ENCODE peak calls at places on chromosome 16, in four cellular contexts. R, E, Q and Z are unnamed samples.

GRCh38 chr16:77414752-77415231 is 20.0 kb downstream of the ADAMTS18 start:
- DNase-seq in E (no peak), Q (no peak), R (peak; percentile 87), Z (peak; percentile 31)

GRCh38 chr16:67562526-67562917 is at the start of gene CTCF:
- DNase-seq in R (peak; percentile 81), Q (no peak), E (peak; percentile 84), Z (no peak)

GRCh38 chr16:83926726-83927397 is 26.2 kb upstream of the OSGIN1 start:
- DNase-seq in R (peak; percentile 82), E (peak; percentile 63), Q (peak; percentile 3), Z (no peak)

GRCh38 chr16:74521691-74522090 is 85.2 kb downstream of the GLG1 start:
- DNase-seq in R (peak; percentile 74), E (no peak), Q (no peak), Z (peak; percentile 8)

GRCh38 chr16:53346-54236 is at the start of the genes POLR3K and SNRNP25:
- DNase-seq in E (peak; percentile 100), Q (peak; percentile 91), R (peak; percentile 98), Z (peak; percentile 94)

GRCh38 chr16:49556252-49557069 is 182.9 kb downstream of the C16orf78 start:
- DNase-seq in E (no peak), Q (no peak), R (peak; percentile 63), Z (peak; percentile 20)

GRCh38 chr16:79066621-79067020 is 533.9 kb downstream of the MAF start:
- DNase-seq in R (no peak), E (no peak), Q (no peak), Z (no peak)

GRCh38 chr16:74936902-74937560 is 47.9 kb downstream of the WDR59 start:
- DNase-seq in R (peak; percentile 96), E (no peak), Q (peak; percentile 69), Z (peak; percentile 78)

GRCh38 chr16:85612801-85613608 is at the start of gene GSE1:
- DNase-seq in Q (no peak), R (peak; percentile 68), E (peak; percentile 93), Z (no peak)

GRCh38 chr16:30561212-30561816 is 3.1 kb upstream of the ZNF764 start:
- DNase-seq in R (peak; percentile 18), Q (no peak), E (no peak), Z (no peak)

GRCh38 chr16:76669288-76669687 is 392.1 kb downstream of the CNTNAP4 start:
- DNase-seq in R (no peak), Q (no peak), E (no peak), Z (no peak)

GRCh38 chr16:64339052-64339770 is 782.7 kb downstream of the CDH11 start:
- DNase-seq in R (peak; percentile 87), Q (peak; percentile 65), E (no peak), Z (peak; percentile 45)

GRCh38 chr16:23976091-23977001 is 140.6 kb downstream of the PRKCB start:
- DNase-seq in E (no peak), Q (no peak), R (no peak), Z (no peak)

GRCh38 chr16:8867483-8868271 is 1.1 kb downstream of the CARHSP1 start:
- DNase-seq in Q (no peak), E (peak; percentile 52), R (no peak), Z (no peak)

GRCh38 chr16:19824216-19824615 is 60.4 kb downstream of the GPRC5B start:
- DNase-seq in E (no peak), Q (no peak), R (no peak), Z (no peak)

GRCh38 chr16:62602790-62603189 is 566.6 kb upstream of the CDH8 start:
- DNase-seq in E (no peak), Q (no peak), R (no peak), Z (no peak)

GRCh38 chr16:21302454-21302853 is 24.4 kb upstream of the CRYM start:
- DNase-seq in E (no peak), Q (no peak), R (peak; percentile 43), Z (no peak)

GRCh38 chr16:86740817-86741799 is 162.8 kb downstream of the FOXL1 start:
- DNase-seq in R (peak; percentile 96), Q (no peak), E (peak; percentile 72), Z (peak; percentile 64)

GRCh38 chr16:79994413-79994812 is 393.9 kb upstream of the MAF start:
- DNase-seq in E (no peak), Q (no peak), R (no peak), Z (no peak)

GRCh38 chr16:13953501-13953900 is 33.5 kb downstream of the ERCC4 start:
- DNase-seq in E (no peak), R (no peak), Q (no peak), Z (no peak)

GRCh38 chr16:8740775-8741355 is 56.6 kb downstream of the TMEM186 start:
- DNase-seq in Q (no peak), R (no peak), E (no peak), Z (no peak)

GRCh38 chr16:86862596-86862995 is 284.2 kb downstream of the FOXL1 start:
- DNase-seq in R (no peak), Q (no peak), E (peak; percentile 29), Z (no peak)

GRCh38 chr16:80804061-80804450 is 342 bp downstream of the CDYL2 start:
- DNase-seq in E (peak; percentile 43), Q (peak; percentile 17), R (peak; percentile 66), Z (peak; percentile 39)

GRCh38 chr16:69105501-69106361 is at the start of gene HAS3:
- DNase-seq in E (peak; percentile 50), R (peak; percentile 67), Q (peak; percentile 24), Z (no peak)

GRCh38 chr16:49856741-49857330 is 924 bp upstream of the ZNF423 start:
- DNase-seq in R (peak; percentile 87), Q (peak; percentile 28), E (peak; percentile 81), Z (peak; percentile 32)

GRCh38 chr16:72400257-72401078 is 228.5 kb upstream of the PMFBP1 start:
- DNase-seq in E (no peak), Q (peak; percentile 13), R (peak; percentile 87), Z (peak; percentile 20)

GRCh38 chr16:97822-98221 is 19.8 kb downstream of the MPG start:
- DNase-seq in Q (no peak), R (peak; percentile 26), E (no peak), Z (no peak)

GRCh38 chr16:57759541-57760356 is 24.2 kb downstream of the KATNB1 start:
- DNase-seq in Q (no peak), E (no peak), R (no peak), Z (no peak)

GRCh38 chr16:17408296-17408695 is 62.5 kb downstream of the XYLT1 start:
- DNase-seq in Q (no peak), E (no peak), R (no peak), Z (no peak)

GRCh38 chr16:17407321-17407720 is 63.4 kb downstream of the XYLT1 start:
- DNase-seq in R (no peak), E (no peak), Q (no peak), Z (no peak)

GRCh38 chr16:17403156-17403809 is 67.5 kb downstream of the XYLT1 start:
- DNase-seq in R (no peak), Q (no peak), E (no peak), Z (no peak)

GRCh38 chr16:17403859-17404545 is 66.8 kb downstream of the XYLT1 start:
- DNase-seq in Q (no peak), E (no peak), R (no peak), Z (no peak)

GRCh38 chr16:17404903-17405691 is 65.7 kb downstream of the XYLT1 start:
- DNase-seq in R (peak; percentile 76), E (peak; percentile 61), Q (peak; percentile 90), Z (peak; percentile 63)
- H3K4me3 ChIP-seq in R (no peak overlapping the region), E (no peak overlapping the region), Q (peak overlapping the region; percentile 8), Z (no peak overlapping the region)

GRCh38 chr16:70683146-70683944 is 2.5 kb downstream of the MTSS2 start:
- DNase-seq in Q (no peak), E (no peak), R (no peak), Z (no peak)
- H3K4me3 ChIP-seq in Q (peak overlapping the region; percentile 85), E (peak overlapping the region; percentile 87), R (no peak overlapping the region), Z (peak overlapping the region; percentile 83)

GRCh38 chr16:89573826-89574680 is 1.5 kb upstream of the CPNE7 start:
- DNase-seq in Q (no peak), E (no peak), R (no peak), Z (no peak)

GRCh38 chr16:89576173-89577054 is 856 bp downstream of the CPNE7 start:
- DNase-seq in E (no peak), R (no peak), Q (no peak), Z (no peak)

GRCh38 chr16:89572478-89573205 is 2.9 kb upstream of the CPNE7 start:
- DNase-seq in Q (no peak), R (no peak), E (no peak), Z (no peak)

GRCh38 chr16:89575247-89576172 is at the start of gene CPNE7:
- DNase-seq in Q (no peak), R (no peak), E (no peak), Z (no peak)

GRCh38 chr16:89574681-89575246 is 794 bp upstream of the CPNE7 start:
- DNase-seq in E (peak; percentile 32), Q (no peak), R (peak; percentile 71), Z (no peak)
- H3K4me3 ChIP-seq in E (peak overlapping the region; percentile 56), Q (peak overlapping the region; percentile 44), R (peak overlapping the region; percentile 41), Z (peak overlapping the region; percentile 52)

GRCh38 chr16:7332611-7333010 is at the start of gene RBFOX1:
- DNase-seq in E (no peak), Q (no peak), R (no peak), Z (no peak)
- H3K4me3 ChIP-seq in E (peak within 1 kb of the TSS; percentile 68), Q (no peak within 1 kb of the TSS), R (no peak within 1 kb of the TSS), Z (peak within 1 kb of the TSS; percentile 6)

GRCh38 chr16:66553223-66553622 is 847 bp downstream of the CKLF start:
- DNase-seq in R (peak; percentile 19), Q (no peak), E (no peak), Z (no peak)
- H3K4me3 ChIP-seq in R (peak overlapping the region; percentile 83), Q (peak overlapping the region; percentile 93), E (peak overlapping the region; percentile 77), Z (peak overlapping the region; percentile 65)

GRCh38 chr16:1971678-1972489 is at the start of gene TBL3:
- DNase-seq in E (peak; percentile 94), Q (peak; percentile 62), R (peak; percentile 93), Z (peak; percentile 82)

GRCh38 chr16:1972490-1972877 is 631 bp downstream of the TBL3 start:
- DNase-seq in R (peak; percentile 33), E (no peak), Q (no peak), Z (no peak)

GRCh38 chr16:1975432-1976215 is 3.8 kb downstream of the TBL3 start:
- DNase-seq in E (no peak), Q (no peak), R (no peak), Z (no peak)

GRCh38 chr16:1974157-1975070 is 2.6 kb downstream of the TBL3 start:
- DNase-seq in E (no peak), R (no peak), Q (no peak), Z (no peak)

GRCh38 chr16:1973461-1974156 is 1.8 kb downstream of the TBL3 start:
- DNase-seq in R (no peak), Q (no peak), E (no peak), Z (no peak)
- H3K4me3 ChIP-seq in R (no peak overlapping the region), Q (no peak overlapping the region), E (peak overlapping the region; percentile 100), Z (no peak overlapping the region)

DNA sequence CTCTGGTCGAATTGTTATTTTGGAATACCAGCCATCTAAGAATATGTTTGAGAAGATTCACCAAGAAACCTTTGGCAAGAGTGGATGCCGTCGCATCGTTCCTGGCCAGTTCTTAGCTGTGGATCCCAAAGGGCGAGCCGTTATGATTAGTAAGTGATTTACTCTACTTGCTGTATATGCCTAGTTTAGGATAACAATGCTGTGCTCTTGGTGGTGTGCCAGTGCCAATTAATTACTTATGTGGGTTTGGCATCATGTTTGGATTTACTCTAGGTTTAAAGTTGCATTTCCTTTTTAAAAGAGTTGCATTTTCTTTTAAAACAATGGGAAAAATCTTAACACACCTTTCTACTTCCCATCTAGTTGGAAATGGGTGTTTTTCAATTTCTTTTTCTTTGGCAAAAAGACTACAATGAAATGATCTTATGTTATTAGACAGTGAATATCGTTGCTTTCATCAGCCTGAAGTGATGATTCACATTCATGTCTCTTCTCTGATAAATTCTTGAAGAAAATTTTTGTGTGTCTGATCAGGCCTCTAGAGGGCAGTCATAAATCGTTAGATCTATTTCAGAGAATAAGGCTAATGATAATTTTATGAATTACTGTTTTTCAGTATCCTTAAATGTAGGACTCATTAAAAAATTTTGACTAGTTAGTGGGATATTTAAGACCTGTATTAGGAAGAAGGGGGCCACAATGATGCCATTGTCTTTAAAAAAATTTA is 5.6 kb downstream of the SF3B3 start:
- DNase-seq in Q (no peak), E (no peak), R (peak; percentile 82), Z (peak; percentile 18)
- H3K4me3 ChIP-seq in Q (no peak overlapping the region), E (no peak overlapping the region), R (no peak overlapping the region), Z (no peak overlapping the region)